ENCODE peak calls at places on chromosome 1, in nine cellular contexts. H is non-pigmented ciliary epithelial cell; G is brain microvascular endothelial cell; W is naive thymus-derived CD8-positive, alpha-beta T cell; Z is WTC11; A is cerebellum; N is foreskin fibroblast; E is heart left ventricle; O is NCI-H774. C is an unnamed sample.

GRCh38 chr1:181632492-181632891 is 149.2 kb downstream of the CACNA1E start:
- DNase-seq in H (no peak), G (no peak), W (no peak), Z (no peak), A (no peak), N (no peak), E (no peak), O (no peak), C (no peak)

GRCh38 chr1:65255088-65256050 is 54.0 kb upstream of the DNAJC6 start:
- DNase-seq in H (no peak), G (no peak), W (no peak), Z (peak; percentile 33), A (peak; percentile 40), N (no peak), E (no peak), O (no peak), C (no peak)

GRCh38 chr1:76622774-76623173 is 244.5 kb upstream of the ST6GALNAC5 start:
- DNase-seq in H (no peak), G (no peak), W (no peak), Z (no peak), A (no peak), N (no peak), E (no peak), O (no peak), C (no peak)

GRCh38 chr1:195150768-195151167 is 1457.5 kb downstream of the KCNT2 start:
- DNase-seq in H (no peak), G (no peak), W (no peak), Z (no peak), A (no peak), N (no peak), E (no peak), O (no peak), C (no peak)

GRCh38 chr1:181219938-181220337 is 131.4 kb downstream of the IER5 start:
- DNase-seq in H (no peak), G (no peak), W (no peak), Z (no peak), A (no peak), N (peak; percentile 9), E (no peak), O (no peak), C (no peak)

GRCh38 chr1:199041173-199041914 is 402.5 kb downstream of the PTPRC start:
- DNase-seq in H (no peak), G (no peak), W (peak; percentile 38), Z (no peak), A (no peak), N (no peak), E (no peak), O (no peak), C (no peak)

GRCh38 chr1:156957634-156958033 is 37.2 kb downstream of the LRRC71 start:
- DNase-seq in H (no peak), G (no peak), W (no peak), Z (no peak), A (no peak), N (no peak), E (no peak), O (no peak), C (no peak)

GRCh38 chr1:66654643-66655042 is 97.6 kb upstream of the DYNLT5 start:
- DNase-seq in H (no peak), G (no peak), W (no peak), Z (no peak), A (no peak), N (no peak), E (no peak), O (no peak), C (no peak)

GRCh38 chr1:169089776-169090175 is 16.7 kb upstream of the ATP1B1 start:
- DNase-seq in H (no peak), G (no peak), W (no peak), Z (no peak), A (no peak), N (no peak), E (no peak), O (no peak), C (no peak)

GRCh38 chr1:114335273-114335672 is 175.7 kb downstream of the TRIM33 start:
- DNase-seq in H (no peak), G (no peak), W (no peak), Z (no peak), A (no peak), N (no peak), E (no peak), O (no peak), C (no peak)

GRCh38 chr1:165443539-165444289 is 1.2 kb downstream of the RXRG start:
- DNase-seq in H (no peak), G (no peak), W (no peak), Z (peak; percentile 18), A (no peak), N (no peak), E (peak; percentile 44), O (no peak), C (no peak)

GRCh38 chr1:66403031-66403731 is 130.8 kb upstream of the SGIP1 start:
- DNase-seq in H (no peak), G (no peak), W (no peak), Z (no peak), A (no peak), N (no peak), E (peak; percentile 15), O (no peak), C (no peak)

GRCh38 chr1:224635356-224635755 is 19.2 kb downstream of the CNIH3 start:
- DNase-seq in H (no peak), G (peak; percentile 86), W (no peak), Z (no peak), A (no peak), N (peak; percentile 89), E (no peak), O (no peak), C (no peak)

GRCh38 chr1:94055459-94056122 is 65.4 kb downstream of the ABCA4 start:
- DNase-seq in H (no peak), G (no peak), W (no peak), Z (no peak), A (no peak), N (no peak), E (no peak), O (no peak), C (peak; percentile 57)

GRCh38 chr1:7042322-7043231 is 257.3 kb downstream of the CAMTA1 start:
- DNase-seq in H (peak; percentile 5), G (peak; percentile 7), W (peak; percentile 3), Z (peak; percentile 27), A (peak; percentile 69), N (peak; percentile 7), E (no peak), O (no peak), C (no peak)

GRCh38 chr1:110087812-110088738 is 17.6 kb upstream of the ALX3 start:
- DNase-seq in H (peak; percentile 15), G (peak; percentile 59), W (no peak), Z (peak; percentile 60), A (peak; percentile 72), N (peak; percentile 54), E (peak; percentile 44), O (peak; percentile 54), C (peak; percentile 9)

GRCh38 chr1:107141491-107142369 is 891 bp downstream of the NTNG1 start:
- DNase-seq in H (no peak), G (peak; percentile 14), W (peak; percentile 19), Z (peak; percentile 30), A (peak; percentile 27), N (peak; percentile 41), E (no peak), O (peak; percentile 54), C (peak; percentile 75)

C was measured in HS-5.